ENCODE peak calls at places on chromosomes 13 and 19, in seven cellular contexts. One of them, this sample, is unnamed.

GRCh38 chr13:25179011-25179410 is 6.9 kb upstream of the AMER2 start:
- DNase-seq in DMS79 treated with DMSO at 0.1 percent for 48 hours: no peak
- DNase-seq in GOT3: no peak
- DNase-seq in mucosa of descending colon: no peak
- DNase-seq in adrenal gland: no peak
- DNase-seq in frontal cortex: no peak
- DNase-seq in HT-29: no peak
- DNase-seq in this sample: no peak

GRCh38 chr13:36207672-36208071 is 6.7 kb downstream of the SOHLH2 start:
- DNase-seq in DMS79 treated with DMSO at 0.1 percent for 48 hours: no peak
- DNase-seq in GOT3: no peak
- DNase-seq in mucosa of descending colon: no peak
- DNase-seq in adrenal gland: no peak
- DNase-seq in frontal cortex: no peak
- DNase-seq in HT-29: peak
- DNase-seq in this sample: no peak

GRCh38 chr13:80312967-80313366 is 28.0 kb downstream of the SPRY2 start:
- DNase-seq in DMS79 treated with DMSO at 0.1 percent for 48 hours: no peak
- DNase-seq in GOT3: no peak
- DNase-seq in mucosa of descending colon: no peak
- DNase-seq in adrenal gland: no peak
- DNase-seq in frontal cortex: no peak
- DNase-seq in HT-29: no peak
- DNase-seq in this sample: no peak

GRCh38 chr19:34145741-34146202 is 26.5 kb upstream of the LSM14A start:
- DNase-seq in DMS79 treated with DMSO at 0.1 percent for 48 hours: peak
- DNase-seq in GOT3: no peak
- DNase-seq in mucosa of descending colon: no peak
- DNase-seq in adrenal gland: peak
- DNase-seq in frontal cortex: peak
- DNase-seq in HT-29: peak
- DNase-seq in this sample: no peak

GRCh38 chr13:28321751-28322150 is 173.2 kb downstream of the FLT1 start:
- DNase-seq in DMS79 treated with DMSO at 0.1 percent for 48 hours: no peak
- DNase-seq in GOT3: no peak
- DNase-seq in mucosa of descending colon: no peak
- DNase-seq in adrenal gland: no peak
- DNase-seq in frontal cortex: no peak
- DNase-seq in HT-29: no peak
- DNase-seq in this sample: no peak

GRCh38 chr19:41174297-41174928 is 18.6 kb upstream of the CYP2S1 start:
- DNase-seq in DMS79 treated with DMSO at 0.1 percent for 48 hours: no peak
- DNase-seq in GOT3: no peak
- DNase-seq in mucosa of descending colon: peak
- DNase-seq in adrenal gland: no peak
- DNase-seq in frontal cortex: no peak
- DNase-seq in HT-29: peak
- DNase-seq in this sample: no peak

GRCh38 chr13:90806905-90807304 is 540.6 kb upstream of the MIR17HG start:
- DNase-seq in DMS79 treated with DMSO at 0.1 percent for 48 hours: no peak
- DNase-seq in GOT3: no peak
- DNase-seq in mucosa of descending colon: no peak
- DNase-seq in adrenal gland: no peak
- DNase-seq in frontal cortex: no peak
- DNase-seq in HT-29: no peak
- DNase-seq in this sample: no peak

GRCh38 chr19:12194827-12195500 is 32.1 kb downstream of the ZNF136 start:
- DNase-seq in DMS79 treated with DMSO at 0.1 percent for 48 hours: no peak
- DNase-seq in GOT3: no peak
- DNase-seq in mucosa of descending colon: peak
- DNase-seq in adrenal gland: peak
- DNase-seq in frontal cortex: peak
- DNase-seq in HT-29: no peak
- DNase-seq in this sample: peak

GRCh38 chr19:19538077-19538764 is at the start of gene CILP2:
- DNase-seq in DMS79 treated with DMSO at 0.1 percent for 48 hours: peak
- DNase-seq in GOT3: no peak
- DNase-seq in mucosa of descending colon: no peak
- DNase-seq in adrenal gland: no peak
- DNase-seq in frontal cortex: peak
- DNase-seq in HT-29: no peak
- DNase-seq in this sample: no peak

GRCh38 chr19:45820413-45821102 is 5.5 kb upstream of the RSPH6A start:
- DNase-seq in DMS79 treated with DMSO at 0.1 percent for 48 hours: no peak
- DNase-seq in GOT3: no peak
- DNase-seq in mucosa of descending colon: no peak
- DNase-seq in adrenal gland: no peak
- DNase-seq in frontal cortex: no peak
- DNase-seq in HT-29: no peak
- DNase-seq in this sample: no peak

GRCh38 chr19:52464798-52465470 is 11.6 kb downstream of the ZNF578 start:
- DNase-seq in DMS79 treated with DMSO at 0.1 percent for 48 hours: no peak
- DNase-seq in GOT3: no peak
- DNase-seq in mucosa of descending colon: no peak
- DNase-seq in adrenal gland: no peak
- DNase-seq in frontal cortex: no peak
- DNase-seq in HT-29: peak
- DNase-seq in this sample: no peak

GRCh38 chr19:38165335-38165734 is 58.7 kb downstream of the DPF1 start:
- DNase-seq in DMS79 treated with DMSO at 0.1 percent for 48 hours: no peak
- DNase-seq in GOT3: no peak
- DNase-seq in mucosa of descending colon: no peak
- DNase-seq in adrenal gland: no peak
- DNase-seq in frontal cortex: no peak
- DNase-seq in HT-29: no peak
- DNase-seq in this sample: no peak

GRCh38 chr13:26254583-26255102 is 714 bp downstream of the CDK8 start:
- DNase-seq in DMS79 treated with DMSO at 0.1 percent for 48 hours: peak
- DNase-seq in GOT3: no peak
- DNase-seq in mucosa of descending colon: peak
- DNase-seq in adrenal gland: peak
- DNase-seq in frontal cortex: peak
- DNase-seq in HT-29: peak
- DNase-seq in this sample: peak

GRCh38 chr19:4284176-4284958 is 5.3 kb downstream of the SHD start:
- DNase-seq in DMS79 treated with DMSO at 0.1 percent for 48 hours: no peak
- DNase-seq in GOT3: no peak
- DNase-seq in mucosa of descending colon: peak
- DNase-seq in adrenal gland: no peak
- DNase-seq in frontal cortex: no peak
- DNase-seq in HT-29: peak
- DNase-seq in this sample: no peak

GRCh38 chr19:38946229-38947010 is 15.7 kb downstream of the MRPS12 start:
- DNase-seq in DMS79 treated with DMSO at 0.1 percent for 48 hours: no peak
- DNase-seq in GOT3: no peak
- DNase-seq in mucosa of descending colon: no peak
- DNase-seq in adrenal gland: no peak
- DNase-seq in frontal cortex: no peak
- DNase-seq in HT-29: peak
- DNase-seq in this sample: no peak

GRCh38 chr19:3024870-3025515 is 4.1 kb downstream of the TLE2 start:
- DNase-seq in DMS79 treated with DMSO at 0.1 percent for 48 hours: peak
- DNase-seq in GOT3: no peak
- DNase-seq in mucosa of descending colon: no peak
- DNase-seq in adrenal gland: no peak
- DNase-seq in frontal cortex: no peak
- DNase-seq in HT-29: no peak
- DNase-seq in this sample: no peak

GRCh38 chr13:39353988-39354387 is 249.0 kb downstream of the LHFPL6 start:
- DNase-seq in DMS79 treated with DMSO at 0.1 percent for 48 hours: no peak
- DNase-seq in GOT3: no peak
- DNase-seq in mucosa of descending colon: no peak
- DNase-seq in adrenal gland: no peak
- DNase-seq in frontal cortex: no peak
- DNase-seq in HT-29: no peak
- DNase-seq in this sample: no peak

GRCh38 chr13:87124785-87125074 is 546.4 kb upstream of the SLITRK5 start:
- DNase-seq in DMS79 treated with DMSO at 0.1 percent for 48 hours: no peak
- DNase-seq in GOT3: no peak
- DNase-seq in mucosa of descending colon: no peak
- DNase-seq in adrenal gland: no peak
- DNase-seq in frontal cortex: no peak
- DNase-seq in HT-29: no peak
- DNase-seq in this sample: no peak

GRCh38 chr19:38134538-38135149 is 89.4 kb downstream of the DPF1 start:
- DNase-seq in DMS79 treated with DMSO at 0.1 percent for 48 hours: no peak
- DNase-seq in GOT3: no peak
- DNase-seq in mucosa of descending colon: no peak
- DNase-seq in adrenal gland: peak
- DNase-seq in frontal cortex: no peak
- DNase-seq in HT-29: peak
- DNase-seq in this sample: no peak

GRCh38 chr19:51131780-51132680 is 7.3 kb downstream of the SIGLEC9 start:
- DNase-seq in DMS79 treated with DMSO at 0.1 percent for 48 hours: peak
- DNase-seq in GOT3: no peak
- DNase-seq in mucosa of descending colon: peak
- DNase-seq in adrenal gland: peak
- DNase-seq in frontal cortex: no peak
- DNase-seq in HT-29: no peak
- DNase-seq in this sample: no peak

This sample was measured in activated T-helper 1 cell treated with Interleukin-2 at 50 U/mL for 16 hours.